ENCODE peak calls at places on chromosome 20, in seven cellular contexts. R is Panc1, W is uterus, B is esophagus muscularis mucosa, J is upper lobe of right lung, M is ovary, I is lower lobe of right lung. P is an unnamed sample.

GRCh38 chr20:64205611-64206026 is 41.4 kb downstream of the MYT1 start:
- DNase-seq in B (no peak), J (no peak), W (no peak), I (no peak), M (no peak), R (no peak), P (no peak)

GRCh38 chr20:59015812-59016711 is 3.2 kb upstream of the TUBB1 start:
- DNase-seq in J (no peak), R (no peak), B (no peak), I (no peak), W (no peak), M (no peak), P (no peak)

GRCh38 chr20:64219202-64219601 is 36.3 kb upstream of the PCMTD2 start:
- DNase-seq in M (no peak), I (no peak), B (no peak), W (no peak), R (no peak), J (no peak), P (no peak)

GRCh38 chr20:58481541-58482021 is 33.6 kb downstream of the APCDD1L start:
- DNase-seq in J (no peak), B (no peak), W (no peak), I (no peak), R (no peak), M (no peak), P (peak; percentile 58)

GRCh38 chr20:59775221-59776055 is 158.0 kb downstream of the SYCP2 start:
- DNase-seq in B (peak; percentile 87), W (no peak), I (no peak), R (no peak), M (no peak), J (no peak), P (peak; percentile 39)

GRCh38 chr20:52937701-52938100 is 34.5 kb upstream of the TSHZ2 start:
- DNase-seq in R (no peak), W (no peak), M (no peak), B (no peak), J (no peak), I (no peak), P (no peak)

GRCh38 chr20:2820084-2820895 is 4.1 kb downstream of the TMEM239 start:
- DNase-seq in B (no peak), I (no peak), J (peak; percentile 48), M (peak; percentile 74), R (no peak), W (peak; percentile 71), P (no peak)

GRCh38 chr20:58407966-58408557 is 19.0 kb downstream of the VAPB start:
- DNase-seq in M (no peak), J (no peak), B (no peak), I (no peak), R (no peak), W (no peak), P (no peak)

GRCh38 chr20:3804781-3805180 is 8.7 kb downstream of the CDC25B start:
- DNase-seq in J (no peak), I (peak; percentile 34), R (no peak), M (no peak), W (no peak), B (no peak), P (no peak)

GRCh38 chr20:36159833-36160232 is 5.3 kb downstream of the EPB41L1 start:
- DNase-seq in I (no peak), W (no peak), J (no peak), R (no peak), M (no peak), B (no peak), P (no peak)

GRCh38 chr20:36391955-36392354 is 85.8 kb downstream of the DLGAP4 start:
- DNase-seq in I (no peak), B (no peak), J (no peak), W (no peak), M (no peak), R (no peak), P (no peak)

GRCh38 chr20:37020636-37021035 is 69.1 kb upstream of the SAMHD1 start:
- DNase-seq in I (no peak), M (no peak), R (no peak), W (no peak), B (no peak), J (no peak), P (no peak)

GRCh38 chr20:62640870-62641748 is 1.2 kb upstream of the SLCO4A1 start:
- DNase-seq in J (no peak), I (no peak), B (no peak), M (no peak), R (no peak), W (no peak), P (no peak)

GRCh38 chr20:62644044-62644795 is 1.9 kb downstream of the SLCO4A1 start:
- DNase-seq in J (no peak), I (no peak), M (peak; percentile 31), W (no peak), R (no peak), B (no peak), P (no peak)

GRCh38 chr20:62642666-62643520 is 590 bp downstream of the SLCO4A1 start:
- DNase-seq in B (no peak), R (no peak), J (no peak), M (no peak), W (no peak), I (no peak), P (no peak)

GRCh38 chr20:62643521-62644043 is 1.3 kb downstream of the SLCO4A1 start:
- DNase-seq in W (no peak), J (no peak), B (no peak), I (no peak), M (no peak), R (no peak), P (no peak)

DNA sequence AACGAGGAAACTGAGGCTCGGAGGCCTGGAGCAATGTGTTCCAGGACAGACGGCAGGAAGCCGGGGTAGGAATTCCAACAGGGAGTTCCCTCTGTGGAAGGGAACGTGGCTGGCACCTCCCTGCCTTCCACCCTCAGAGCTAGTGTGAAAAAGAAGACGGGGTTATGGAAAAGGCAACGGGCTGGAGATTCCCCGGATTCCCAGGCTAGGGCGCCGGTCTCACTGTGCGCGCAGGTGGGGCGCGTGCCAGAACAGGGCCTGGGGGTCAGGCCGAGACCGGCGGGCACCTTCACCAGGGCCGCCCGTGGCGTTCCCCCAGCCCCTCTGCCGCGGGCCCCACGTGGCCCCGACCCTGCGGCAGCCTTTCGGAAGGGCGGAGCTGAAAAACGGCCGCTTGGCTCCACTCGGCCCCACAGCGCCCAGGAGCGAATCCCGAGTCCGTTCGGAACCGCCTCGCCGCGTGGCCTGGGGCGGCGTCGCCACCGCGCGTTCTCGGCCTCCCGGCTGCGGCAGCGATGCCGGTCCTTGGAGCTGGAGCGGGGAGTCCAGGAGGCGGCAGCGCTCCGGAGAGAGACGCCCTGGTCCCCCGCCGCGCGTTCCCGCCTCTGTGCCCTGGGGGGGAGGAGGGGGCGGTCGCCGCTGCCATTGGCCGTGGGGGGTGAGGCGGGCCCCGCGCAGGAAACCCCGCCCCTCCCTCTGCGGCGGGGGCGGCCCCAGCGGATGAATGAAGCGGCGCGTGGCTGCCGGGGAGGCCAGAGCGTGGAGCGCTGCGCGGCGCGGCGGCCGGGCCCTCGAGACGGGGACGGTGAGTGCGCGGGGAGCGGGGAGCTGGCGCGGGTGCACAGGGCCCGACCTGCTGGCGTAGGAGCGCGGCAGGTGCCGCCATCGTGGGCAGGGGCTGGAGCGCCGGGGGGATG is at the start of gene SLCO4A1:
- DNase-seq in J (peak; percentile 82), M (peak; percentile 78), R (no peak), W (peak; percentile 59), B (no peak), I (peak; percentile 75), P (peak; percentile 80)
- H3K4me3 ChIP-seq in J (peak within 1 kb of the TSS; percentile 59), M (peak within 1 kb of the TSS; percentile 53), R (peak within 1 kb of the TSS; percentile 65), W (peak within 1 kb of the TSS; percentile 41), B (peak within 1 kb of the TSS; percentile 56), I (peak within 1 kb of the TSS; percentile 68), P (peak within 1 kb of the TSS; percentile 45)

GRCh38 chr20:23007462-23007861 is 27.6 kb upstream of the SSTR4 start:
- DNase-seq in I (no peak), W (no peak), R (no peak), B (no peak), M (no peak), J (no peak), P (no peak)

GRCh38 chr20:23007886-23008285 is 27.2 kb upstream of the SSTR4 start:
- DNase-seq in J (no peak), M (no peak), R (no peak), B (no peak), I (no peak), W (no peak), P (no peak)

GRCh38 chr20:23009636-23010035 is 25.5 kb upstream of the SSTR4 start:
- DNase-seq in J (no peak), M (no peak), B (no peak), I (no peak), R (no peak), W (no peak), P (no peak)

GRCh38 chr20:23010096-23010495 is 25.0 kb upstream of the SSTR4 start:
- DNase-seq in J (no peak), B (no peak), R (no peak), M (no peak), W (no peak), I (no peak), P (no peak)

DNA sequence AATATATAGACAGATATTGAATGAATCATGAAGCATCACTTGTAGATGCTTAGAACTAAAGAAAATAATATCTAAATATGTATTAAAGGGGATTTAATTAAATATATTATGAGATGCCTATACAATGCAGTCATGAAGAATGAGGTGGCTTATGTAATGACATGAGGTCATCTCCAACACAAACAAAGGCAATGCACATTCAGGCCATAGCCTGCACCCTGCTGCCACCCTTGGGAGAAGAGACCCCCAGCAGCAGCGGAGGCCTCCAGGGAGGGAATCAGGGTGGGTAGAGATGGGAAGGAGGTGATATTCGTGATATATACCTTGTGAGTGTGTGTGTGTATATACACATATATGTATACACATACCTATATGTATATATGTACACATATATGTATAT is 26.4 kb upstream of the SSTR4 start:
- DNase-seq in W (no peak), J (no peak), B (no peak), M (no peak), I (no peak), R (no peak), P (no peak)
- H3K27me3 ChIP-seq in W (no peaks in the 10 kb centered on the region), J (no peaks in the 10 kb centered on the region), B (no peaks in the 10 kb centered on the region), M (no peaks in the 10 kb centered on the region), I (no peaks in the 10 kb centered on the region), R (no peaks in the 10 kb centered on the region), P (no peaks in the 10 kb centered on the region)

DNA sequence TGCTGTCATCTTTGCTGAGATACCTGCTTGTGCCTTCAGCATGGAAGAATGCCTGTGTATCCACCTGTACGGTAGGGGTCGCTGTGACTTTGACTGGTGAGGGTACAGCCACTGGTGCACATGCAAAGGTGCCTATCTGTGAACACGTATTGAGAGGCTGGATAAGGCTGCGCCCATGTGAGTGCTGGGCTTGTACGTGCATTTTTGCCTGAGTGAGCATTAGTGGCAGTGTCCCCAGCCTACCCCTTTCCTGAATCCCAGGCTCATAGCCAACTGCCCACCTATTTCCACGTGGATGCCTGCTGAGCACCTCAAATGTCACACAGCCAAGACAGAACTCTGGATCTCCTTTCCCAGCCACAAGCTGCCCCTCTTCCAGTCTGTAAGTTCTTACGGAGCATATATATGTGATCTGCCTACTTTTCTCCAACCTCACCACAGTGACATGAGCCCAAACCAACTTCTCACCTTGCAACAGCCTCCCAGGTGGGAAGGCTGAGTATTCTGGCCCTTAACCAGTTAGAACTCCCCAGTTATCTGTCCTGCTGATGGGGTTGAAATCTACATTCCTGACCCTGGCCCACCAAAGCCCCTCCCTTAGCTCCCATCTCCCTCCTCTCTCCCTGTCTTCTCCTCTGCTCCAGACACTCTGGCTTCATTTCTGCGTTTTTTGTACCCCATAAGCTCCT is 1.1 kb upstream of the SLC2A10 start:
- DNase-seq in B (no peak), I (no peak), R (no peak), J (no peak), W (no peak), M (no peak), P (no peak)
- TF ChIP-seq CTCF in B (no peak), I (no peak), R (peak; percentile 79), J (peak; percentile 9), W (no peak), M (no peak), P (no peak)

DNA sequence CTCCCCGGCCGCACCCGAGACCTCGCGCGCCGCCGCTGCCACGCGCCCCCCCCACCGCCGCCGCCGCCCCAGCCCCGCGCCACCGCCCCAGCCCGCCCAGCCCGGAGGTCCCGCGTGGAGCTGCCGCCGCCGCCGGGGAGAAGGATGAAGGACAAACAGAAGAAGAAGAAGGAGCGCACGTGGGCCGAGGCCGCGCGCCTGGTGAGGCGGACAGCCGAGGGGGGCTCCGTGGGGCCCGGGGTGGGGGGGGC is 426 bp downstream of the ASXL1 start:
- DNase-seq in M (no peak), W (no peak), R (no peak), B (no peak), I (no peak), J (no peak), P (no peak)
- H3K4me3 ChIP-seq in M (peak overlapping the region; percentile 87), W (peak overlapping the region; percentile 55), R (peak overlapping the region; percentile 73), B (peak overlapping the region; percentile 87), I (peak overlapping the region; percentile 83), J (peak overlapping the region; percentile 95), P (peak overlapping the region; percentile 96)